ENCODE peak calls at places on chromosomes 2 and 18, in five cellular contexts. L is upper lobe of right lung; H is upper lobe of left lung; W is CD4-positive, alpha-beta T cell; K is pancreas. T is an unnamed sample. For H3K9me3, the result is how much of the 10 kb centered on the place peaks cover.

GRCh38 chr2:232502901-232503791 is 15.5 kb upstream of the ECEL1 start:
- ATAC-seq in L (peak), H (peak), W (peak), K (peak), T (peak)

GRCh38 chr2:110115291-110116032 is at the start of gene MALL:
- ATAC-seq in L (peak), H (peak), W (no peak), K (peak), T (peak)

GRCh38 chr2:8138923-8139667 is 542.8 kb upstream of the ID2 start:
- ATAC-seq in L (peak), H (peak), W (no peak), K (peak), T (peak)

GRCh38 chr2:181605889-181606837 is 50.7 kb downstream of the CERKL start:
- ATAC-seq in L (no peak), H (no peak), W (no peak), K (no peak), T (no peak)

GRCh38 chr2:42801388-42801787 is 9.0 kb upstream of the HAAO start:
- ATAC-seq in L (no peak), H (no peak), W (no peak), K (no peak), T (no peak)

GRCh38 chr2:22124003-22124402 is 1000.2 kb downstream of the TDRD15 start:
- ATAC-seq in L (no peak), H (no peak), W (no peak), K (no peak), T (no peak)

GRCh38 chr2:24920813-24921441 is 890 bp upstream of the ADCY3 start:
- ATAC-seq in L (no peak), H (no peak), W (no peak), K (no peak), T (no peak)

GRCh38 chr2:28544915-28545589 is 49.2 kb downstream of the PLB1 start:
- ATAC-seq in L (peak), H (peak), W (peak), K (peak), T (no peak)

GRCh38 chr2:55090702-55091101 is 40.5 kb upstream of the RTN4 start:
- ATAC-seq in L (peak), H (peak), W (no peak), K (no peak), T (no peak)

GRCh38 chr2:98084869-98085238 is 2.1 kb upstream of the VWA3B start:
- ATAC-seq in L (no peak), H (no peak), W (no peak), K (peak), T (no peak)

GRCh38 chr2:191264647-191265079 is 19.5 kb downstream of the MYO1B start:
- ATAC-seq in L (no peak), H (peak), W (no peak), K (no peak), T (no peak)

GRCh38 chr2:216215991-216216390 is 106.8 kb downstream of the XRCC5 start:
- ATAC-seq in L (no peak), H (no peak), W (no peak), K (peak), T (no peak)

GRCh38 chr2:96103388-96103705 is 13.0 kb downstream of the ADRA2B start:
- ATAC-seq in L (no peak), H (no peak), W (no peak), K (no peak), T (no peak)

GRCh38 chr2:31694444-31694843 is 113.7 kb upstream of the SRD5A2 start:
- ATAC-seq in L (no peak), H (no peak), W (no peak), K (no peak), T (no peak)

GRCh38 chr2:31688282-31688681 is 107.5 kb upstream of the SRD5A2 start:
- ATAC-seq in L (no peak), H (no peak), W (no peak), K (no peak), T (no peak)

GRCh38 chr2:31696068-31696467 is 115.3 kb upstream of the SRD5A2 start:
- ATAC-seq in L (no peak), H (no peak), W (no peak), K (no peak), T (no peak)

DNA sequence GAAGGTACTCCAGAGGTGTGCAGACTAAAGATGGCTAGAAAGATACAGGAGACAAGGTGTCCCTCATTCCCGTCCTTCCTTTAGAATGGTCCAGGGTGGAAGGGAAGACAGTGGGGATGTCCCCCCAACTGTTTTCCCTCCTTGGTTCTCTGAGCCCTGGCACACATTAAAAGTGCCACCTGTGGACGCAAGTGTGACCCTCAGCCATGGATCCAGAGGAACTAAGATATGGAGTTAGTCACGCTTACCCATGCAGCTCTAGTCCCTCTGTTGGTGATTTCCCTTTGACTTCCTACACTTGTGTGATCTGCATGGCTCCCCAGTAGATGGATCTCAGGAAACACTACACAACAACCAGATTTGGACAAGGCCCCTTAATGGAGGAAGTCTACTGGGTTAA is 113.1 kb upstream of the SRD5A2 start:
- ATAC-seq in L (no peak), H (no peak), W (no peak), K (no peak), T (no peak)
- H3K9me3 ChIP-seq in L (under half), H (under half), W (half or more), K (under half), T (under half)

GRCh38 chr2:151799886-151800292 is 28.3 kb downstream of the ARL5A start:
- ATAC-seq in L (no peak), H (no peak), W (no peak), K (no peak), T (no peak)
- H3K9me3 ChIP-seq in L (under half), H (under half), W (under half), K (under half), T (under half)

GRCh38 chr2:41500895-41501294 is 546.9 kb upstream of the PKDCC start:
- ATAC-seq in L (no peak), H (no peak), W (no peak), K (no peak), T (no peak)
- H3K9me3 ChIP-seq in L (under half), H (under half), W (under half), K (under half), T (under half)

DNA sequence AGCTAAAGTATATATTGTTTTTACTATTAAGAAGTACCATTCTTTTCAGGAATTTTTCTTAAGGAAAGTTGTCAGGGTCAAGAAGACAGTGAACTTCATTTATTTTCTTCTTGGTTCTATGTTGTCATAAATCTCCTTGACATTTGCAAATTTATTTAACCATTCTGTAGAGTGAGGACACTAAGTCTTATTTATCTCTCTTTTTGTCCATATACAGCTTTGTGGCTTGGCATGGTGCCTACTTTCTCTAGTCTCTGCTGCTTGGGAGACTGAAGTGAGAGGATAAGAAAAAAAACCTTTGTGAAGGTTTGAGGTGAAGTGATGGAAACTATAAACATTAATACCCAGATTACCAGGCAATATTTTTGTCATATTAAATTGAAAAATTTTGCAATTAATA is 1389.4 kb downstream of the SUCLG1 start:
- ATAC-seq in L (no peak), H (no peak), W (no peak), K (no peak), T (no peak)
- H3K9me3 ChIP-seq in L (under half), H (under half), W (under half), K (under half), T (under half)

GRCh38 chr2:138275292-138275690 is 226.3 kb upstream of the SPOPL start:
- ATAC-seq in L (peak), H (no peak), W (no peak), K (peak), T (no peak)
- H3K9me3 ChIP-seq in L (under half), H (under half), W (under half), K (under half), T (under half)

GRCh38 chr18:70700496-70700895 is 411.7 kb downstream of the SOCS6 start:
- ATAC-seq in L (no peak), H (no peak), W (no peak), K (no peak), T (no peak)
- H3K9me3 ChIP-seq in L (under half), H (under half), W (under half), K (under half), T (under half)